ENCODE peak calls at places on chromosomes 3 and 15, in nine cellular contexts. G, W, F, I, A, C, L, Y and P are unnamed samples.

GRCh38 chr15:98455899-98456298 is 192.4 kb upstream of the IGF1R start:
- DNase-seq in G (no peak), W (no peak), F (no peak), I (no peak), A (no peak), C (no peak), L (no peak), Y (no peak), P (no peak)

GRCh38 chr3:189166334-189166733 is 5.4 kb upstream of the TPRG1 start:
- DNase-seq in G (no peak), W (no peak), F (no peak), I (no peak), A (no peak), C (no peak), L (no peak), Y (no peak), P (no peak)

GRCh38 chr15:70466305-70466704 is 297.1 kb downstream of the UACA start:
- DNase-seq in G (no peak), W (no peak), F (no peak), I (peak), A (no peak), C (no peak), L (no peak), Y (no peak), P (peak)

GRCh38 chr3:62378329-62378789 is 5.0 kb upstream of the FEZF2 start:
- DNase-seq in G (no peak), W (no peak), F (no peak), I (no peak), A (no peak), C (no peak), L (no peak), Y (no peak), P (no peak)

GRCh38 chr3:155412856-155413255 is 119.4 kb upstream of the STRIT1 start:
- DNase-seq in G (no peak), W (no peak), F (no peak), I (no peak), A (no peak), C (no peak), L (no peak), Y (no peak), P (no peak)

GRCh38 chr3:14222457-14222856 is 43.8 kb downstream of the LSM3 start:
- DNase-seq in G (no peak), W (no peak), F (no peak), I (no peak), A (no peak), C (no peak), L (no peak), Y (no peak), P (no peak)

GRCh38 chr3:12884104-12884742 is 42.9 kb upstream of the RPL32 start:
- DNase-seq in G (peak), W (no peak), F (peak), I (no peak), A (peak), C (no peak), L (no peak), Y (no peak), P (peak)

GRCh38 chr3:21551019-21551418 is 200.0 kb downstream of the ZNF385D start:
- DNase-seq in G (no peak), W (no peak), F (peak), I (no peak), A (no peak), C (peak), L (no peak), Y (no peak), P (no peak)

GRCh38 chr3:112629425-112629824 is 11.5 kb downstream of the CCDC80 start:
- DNase-seq in G (peak), W (no peak), F (peak), I (peak), A (no peak), C (peak), L (no peak), Y (peak), P (peak)

GRCh38 chr3:80606073-80606472 is 838.3 kb upstream of the ROBO1 start:
- DNase-seq in G (no peak), W (no peak), F (no peak), I (no peak), A (no peak), C (no peak), L (no peak), Y (no peak), P (no peak)

GRCh38 chr3:46897829-46898320 is 20.4 kb downstream of the PTH1R start:
- DNase-seq in G (no peak), W (no peak), F (no peak), I (no peak), A (no peak), C (no peak), L (no peak), Y (no peak), P (no peak)